ENCODE peak calls at places on chromosome 14, in seven cellular contexts. One of them, this sample, is unnamed.
A peak's percentile ranks its signal among the peaks of the same experiment; 100 is the strongest.

GRCh38 chr14:105316968-105317498 is 2.5 kb downstream of the PACS2 start:
- DNase-seq in IMR-90: no peak
- DNase-seq in tibial artery: peak; percentile 71
- DNase-seq in epithelial cell of prostate: no peak
- DNase-seq in MM.1S: no peak
- DNase-seq in CD8-positive, alpha-beta T cell: no peak
- DNase-seq in neural progenitor cell: no peak
- DNase-seq in this sample: no peak

GRCh38 chr14:75437201-75438143 is 9.7 kb downstream of the JDP2 start:
- DNase-seq in IMR-90: no peak
- DNase-seq in tibial artery: no peak
- DNase-seq in epithelial cell of prostate: no peak
- DNase-seq in MM.1S: no peak
- DNase-seq in CD8-positive, alpha-beta T cell: no peak
- DNase-seq in neural progenitor cell: no peak
- DNase-seq in this sample: no peak

GRCh38 chr14:39265032-39265431 is 31.3 kb downstream of the MIA2 start:
- DNase-seq in IMR-90: peak; percentile 32
- DNase-seq in tibial artery: no peak
- DNase-seq in epithelial cell of prostate: no peak
- DNase-seq in MM.1S: no peak
- DNase-seq in CD8-positive, alpha-beta T cell: no peak
- DNase-seq in neural progenitor cell: no peak
- DNase-seq in this sample: no peak

GRCh38 chr14:74048291-74048690 is 29.1 kb downstream of the BBOF1 start:
- DNase-seq in IMR-90: peak; percentile 53
- DNase-seq in tibial artery: no peak
- DNase-seq in epithelial cell of prostate: no peak
- DNase-seq in MM.1S: no peak
- DNase-seq in CD8-positive, alpha-beta T cell: no peak
- DNase-seq in neural progenitor cell: peak; percentile 38
- DNase-seq in this sample: no peak

GRCh38 chr14:81433378-81433777 is 33.3 kb upstream of the STON2 start:
- DNase-seq in IMR-90: no peak
- DNase-seq in tibial artery: no peak
- DNase-seq in epithelial cell of prostate: no peak
- DNase-seq in MM.1S: no peak
- DNase-seq in CD8-positive, alpha-beta T cell: no peak
- DNase-seq in neural progenitor cell: no peak
- DNase-seq in this sample: no peak

GRCh38 chr14:84162658-84163057 is 1367.3 kb upstream of the FLRT2 start:
- DNase-seq in IMR-90: no peak
- DNase-seq in tibial artery: no peak
- DNase-seq in epithelial cell of prostate: no peak
- DNase-seq in MM.1S: no peak
- DNase-seq in CD8-positive, alpha-beta T cell: no peak
- DNase-seq in neural progenitor cell: no peak
- DNase-seq in this sample: no peak

GRCh38 chr14:37452323-37452722 is 142.7 kb downstream of the FOXA1 start:
- DNase-seq in IMR-90: no peak
- DNase-seq in tibial artery: no peak
- DNase-seq in epithelial cell of prostate: peak; percentile 18
- DNase-seq in MM.1S: no peak
- DNase-seq in CD8-positive, alpha-beta T cell: no peak
- DNase-seq in neural progenitor cell: no peak
- DNase-seq in this sample: no peak

GRCh38 chr14:22047105-22047504 is 373.5 kb upstream of the OR4E1 start:
- DNase-seq in IMR-90: no peak
- DNase-seq in tibial artery: no peak
- DNase-seq in epithelial cell of prostate: peak; percentile 8
- DNase-seq in MM.1S: peak; percentile 64
- DNase-seq in CD8-positive, alpha-beta T cell: peak; percentile 38
- DNase-seq in neural progenitor cell: peak; percentile 76
- DNase-seq in this sample: no peak

GRCh38 chr14:53022593-53022992 is 71.7 kb upstream of the FERMT2 start:
- DNase-seq in IMR-90: peak; percentile 61
- DNase-seq in tibial artery: no peak
- DNase-seq in epithelial cell of prostate: no peak
- DNase-seq in MM.1S: no peak
- DNase-seq in CD8-positive, alpha-beta T cell: no peak
- DNase-seq in neural progenitor cell: no peak
- DNase-seq in this sample: no peak

GRCh38 chr14:73780391-73780790 is 66.2 kb upstream of the PNMA1 start:
- DNase-seq in IMR-90: no peak
- DNase-seq in tibial artery: no peak
- DNase-seq in epithelial cell of prostate: no peak
- DNase-seq in MM.1S: no peak
- DNase-seq in CD8-positive, alpha-beta T cell: no peak
- DNase-seq in neural progenitor cell: no peak
- DNase-seq in this sample: peak; percentile 15

GRCh38 chr14:100193417-100194357 is 34.2 kb upstream of the DEGS2 start:
- DNase-seq in IMR-90: no peak
- DNase-seq in tibial artery: no peak
- DNase-seq in epithelial cell of prostate: no peak
- DNase-seq in MM.1S: no peak
- DNase-seq in CD8-positive, alpha-beta T cell: peak; percentile 27
- DNase-seq in neural progenitor cell: peak; percentile 27
- DNase-seq in this sample: no peak

GRCh38 chr14:61603736-61604135 is 91.6 kb upstream of the HIF1A start:
- DNase-seq in IMR-90: peak; percentile 47
- DNase-seq in tibial artery: no peak
- DNase-seq in epithelial cell of prostate: no peak
- DNase-seq in MM.1S: no peak
- DNase-seq in CD8-positive, alpha-beta T cell: no peak
- DNase-seq in neural progenitor cell: no peak
- DNase-seq in this sample: no peak

GRCh38 chr14:44963775-44964380 is 1.9 kb downstream of the TOGARAM1 start:
- DNase-seq in IMR-90: no peak
- DNase-seq in tibial artery: no peak
- DNase-seq in epithelial cell of prostate: no peak
- DNase-seq in MM.1S: no peak
- DNase-seq in CD8-positive, alpha-beta T cell: no peak
- DNase-seq in neural progenitor cell: peak; percentile 51
- DNase-seq in this sample: no peak

GRCh38 chr14:104103061-104104005 is 17.8 kb downstream of the ASPG start:
- DNase-seq in IMR-90: no peak
- DNase-seq in tibial artery: peak; percentile 63
- DNase-seq in epithelial cell of prostate: no peak
- DNase-seq in MM.1S: no peak
- DNase-seq in CD8-positive, alpha-beta T cell: no peak
- DNase-seq in neural progenitor cell: peak; percentile 44
- DNase-seq in this sample: no peak

GRCh38 chr14:55698051-55698450 is 118.0 kb downstream of the KTN1 start:
- DNase-seq in IMR-90: no peak
- DNase-seq in tibial artery: no peak
- DNase-seq in epithelial cell of prostate: no peak
- DNase-seq in MM.1S: no peak
- DNase-seq in CD8-positive, alpha-beta T cell: no peak
- DNase-seq in neural progenitor cell: no peak
- DNase-seq in this sample: peak; percentile 72

GRCh38 chr14:56099081-56099797 is 19.0 kb upstream of the PELI2 start:
- DNase-seq in IMR-90: no peak
- DNase-seq in tibial artery: no peak
- DNase-seq in epithelial cell of prostate: no peak
- DNase-seq in MM.1S: no peak
- DNase-seq in CD8-positive, alpha-beta T cell: no peak
- DNase-seq in neural progenitor cell: peak; percentile 20
- DNase-seq in this sample: no peak

GRCh38 chr14:39268393-39268792 is 34.7 kb downstream of the MIA2 start:
- DNase-seq in IMR-90: peak; percentile 18
- DNase-seq in tibial artery: no peak
- DNase-seq in epithelial cell of prostate: no peak
- DNase-seq in MM.1S: peak; percentile 18
- DNase-seq in CD8-positive, alpha-beta T cell: no peak
- DNase-seq in neural progenitor cell: peak; percentile 8
- DNase-seq in this sample: no peak

GRCh38 chr14:70651522-70651921 is 9.8 kb downstream of the TTC9 start:
- DNase-seq in IMR-90: no peak
- DNase-seq in tibial artery: no peak
- DNase-seq in epithelial cell of prostate: no peak
- DNase-seq in MM.1S: no peak
- DNase-seq in CD8-positive, alpha-beta T cell: no peak
- DNase-seq in neural progenitor cell: no peak
- DNase-seq in this sample: no peak

GRCh38 chr14:55309761-55310365 is 38.6 kb downstream of the FBXO34 start:
- DNase-seq in IMR-90: no peak
- DNase-seq in tibial artery: no peak
- DNase-seq in epithelial cell of prostate: no peak
- DNase-seq in MM.1S: no peak
- DNase-seq in CD8-positive, alpha-beta T cell: no peak
- DNase-seq in neural progenitor cell: no peak
- DNase-seq in this sample: no peak

GRCh38 chr14:32224731-32225377 is 21.8 kb upstream of the RNU6-8 start:
- DNase-seq in IMR-90: peak; percentile 54
- DNase-seq in tibial artery: peak; percentile 70
- DNase-seq in epithelial cell of prostate: no peak
- DNase-seq in MM.1S: no peak
- DNase-seq in CD8-positive, alpha-beta T cell: peak; percentile 31
- DNase-seq in neural progenitor cell: peak; percentile 47
- DNase-seq in this sample: no peak

GRCh38 chr14:88363624-88364023 is 21.8 kb upstream of the SPATA7 start:
- DNase-seq in IMR-90: no peak
- DNase-seq in tibial artery: no peak
- DNase-seq in epithelial cell of prostate: no peak
- DNase-seq in MM.1S: no peak
- DNase-seq in CD8-positive, alpha-beta T cell: no peak
- DNase-seq in neural progenitor cell: peak; percentile 85
- DNase-seq in this sample: no peak
- H3K27ac ChIP-seq in IMR-90: no peak overlapping the region
- H3K27ac ChIP-seq in tibial artery: no peak overlapping the region
- H3K27ac ChIP-seq in epithelial cell of prostate: no peak overlapping the region
- H3K27ac ChIP-seq in MM.1S: no peak overlapping the region
- H3K27ac ChIP-seq in CD8-positive, alpha-beta T cell: no peak overlapping the region
- H3K27ac ChIP-seq in neural progenitor cell: peak overlapping the region; percentile 92
- H3K27ac ChIP-seq in this sample: no peak overlapping the region

DNA sequence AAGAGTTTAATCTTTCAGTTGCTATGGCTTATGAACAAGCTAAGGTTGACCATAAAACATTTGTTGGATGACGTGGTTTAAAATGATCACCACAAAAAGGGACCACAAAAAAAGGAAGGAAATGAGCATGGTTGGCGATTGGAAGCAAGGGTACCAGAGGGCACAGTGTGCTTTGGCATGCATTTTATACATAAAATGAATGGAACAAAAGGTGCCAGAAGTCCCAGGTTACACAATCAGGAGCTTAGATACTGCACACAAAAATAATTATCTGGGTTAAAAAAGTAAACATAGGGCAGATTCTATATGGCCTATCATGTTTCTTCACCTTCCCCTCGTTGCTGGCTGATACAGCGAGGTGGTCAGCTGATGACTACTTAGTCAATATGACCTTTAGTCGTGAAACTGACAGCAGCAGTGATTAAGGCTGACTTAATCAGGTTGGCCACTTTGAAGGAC is 50.7 kb downstream of the ZC3H14 start:
- DNase-seq in IMR-90: peak; percentile 53
- DNase-seq in tibial artery: no peak
- DNase-seq in epithelial cell of prostate: no peak
- DNase-seq in MM.1S: no peak
- DNase-seq in CD8-positive, alpha-beta T cell: no peak
- DNase-seq in neural progenitor cell: no peak
- DNase-seq in this sample: no peak
- H3K27ac ChIP-seq in IMR-90: no peak overlapping the region
- H3K27ac ChIP-seq in tibial artery: peak overlapping the region; percentile 1
- H3K27ac ChIP-seq in epithelial cell of prostate: peak overlapping the region; percentile 68
- H3K27ac ChIP-seq in MM.1S: no peak overlapping the region
- H3K27ac ChIP-seq in CD8-positive, alpha-beta T cell: no peak overlapping the region
- H3K27ac ChIP-seq in neural progenitor cell: no peak overlapping the region
- H3K27ac ChIP-seq in this sample: no peak overlapping the region

DNA sequence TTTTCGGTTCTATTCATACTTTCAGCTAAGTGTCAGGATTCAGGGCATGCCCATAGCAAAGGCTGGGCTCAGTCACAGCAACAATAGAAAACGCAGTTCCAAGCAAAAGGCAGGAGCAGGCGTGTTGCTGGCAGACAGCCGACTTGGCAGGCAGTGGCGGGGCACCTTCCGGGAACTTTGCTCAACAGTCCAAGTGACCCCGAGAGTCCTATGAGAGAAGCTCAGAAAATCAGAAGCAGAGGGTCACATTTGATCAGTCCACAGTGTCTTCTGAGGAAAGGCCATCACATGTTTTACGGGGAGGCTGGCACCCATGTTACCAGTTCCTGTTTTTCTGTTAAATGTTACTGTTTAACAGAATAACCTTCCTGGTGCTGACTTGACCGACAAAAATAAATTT is 115.0 kb downstream of the DACT1 start:
- DNase-seq in IMR-90: no peak
- DNase-seq in tibial artery: peak; percentile 87
- DNase-seq in epithelial cell of prostate: peak; percentile 29
- DNase-seq in MM.1S: no peak
- DNase-seq in CD8-positive, alpha-beta T cell: no peak
- DNase-seq in neural progenitor cell: no peak
- DNase-seq in this sample: no peak
- H3K27ac ChIP-seq in IMR-90: no peak overlapping the region
- H3K27ac ChIP-seq in tibial artery: peak overlapping the region; percentile 26
- H3K27ac ChIP-seq in epithelial cell of prostate: no peak overlapping the region
- H3K27ac ChIP-seq in MM.1S: no peak overlapping the region
- H3K27ac ChIP-seq in CD8-positive, alpha-beta T cell: no peak overlapping the region
- H3K27ac ChIP-seq in neural progenitor cell: no peak overlapping the region
- H3K27ac ChIP-seq in this sample: no peak overlapping the region

GRCh38 chr14:95649230-95649629 is 37.0 kb upstream of the TCL1B start:
- DNase-seq in IMR-90: no peak
- DNase-seq in tibial artery: no peak
- DNase-seq in epithelial cell of prostate: no peak
- DNase-seq in MM.1S: no peak
- DNase-seq in CD8-positive, alpha-beta T cell: no peak
- DNase-seq in neural progenitor cell: no peak
- DNase-seq in this sample: no peak

GRCh38 chr14:95651028-95651427 is 35.2 kb upstream of the TCL1B start:
- DNase-seq in IMR-90: no peak
- DNase-seq in tibial artery: no peak
- DNase-seq in epithelial cell of prostate: no peak
- DNase-seq in MM.1S: no peak
- DNase-seq in CD8-positive, alpha-beta T cell: no peak
- DNase-seq in neural progenitor cell: no peak
- DNase-seq in this sample: no peak

GRCh38 chr14:95655461-95655860 is 30.8 kb upstream of the TCL1B start:
- DNase-seq in IMR-90: no peak
- DNase-seq in tibial artery: no peak
- DNase-seq in epithelial cell of prostate: no peak
- DNase-seq in MM.1S: no peak
- DNase-seq in CD8-positive, alpha-beta T cell: no peak
- DNase-seq in neural progenitor cell: no peak
- DNase-seq in this sample: no peak

GRCh38 chr14:95652690-95653089 is 33.5 kb upstream of the TCL1B start:
- DNase-seq in IMR-90: no peak
- DNase-seq in tibial artery: no peak
- DNase-seq in epithelial cell of prostate: no peak
- DNase-seq in MM.1S: no peak
- DNase-seq in CD8-positive, alpha-beta T cell: no peak
- DNase-seq in neural progenitor cell: no peak
- DNase-seq in this sample: no peak

DNA sequence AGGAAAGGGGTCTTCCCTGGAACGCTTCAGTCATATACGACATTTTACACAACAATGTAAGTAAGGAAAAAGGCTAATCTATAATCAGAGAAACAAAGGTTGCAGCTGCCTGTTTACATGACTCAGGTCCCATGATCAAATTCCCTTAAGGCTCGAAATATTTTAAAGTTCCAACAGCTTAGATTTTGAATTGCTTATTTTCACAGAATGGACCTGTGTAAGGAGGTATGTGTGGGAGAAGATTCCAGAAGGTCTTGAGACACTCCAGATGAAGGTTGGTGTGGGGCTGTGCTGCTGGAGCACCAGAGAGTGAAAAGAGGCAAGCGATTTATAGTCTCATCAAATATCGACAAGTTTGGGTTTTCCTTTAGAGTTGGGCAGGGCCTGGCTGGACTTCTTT is 34.1 kb upstream of the TCL1B start:
- DNase-seq in IMR-90: no peak
- DNase-seq in tibial artery: no peak
- DNase-seq in epithelial cell of prostate: no peak
- DNase-seq in MM.1S: no peak
- DNase-seq in CD8-positive, alpha-beta T cell: no peak
- DNase-seq in neural progenitor cell: no peak
- DNase-seq in this sample: no peak
- H3K27ac ChIP-seq in IMR-90: no peak overlapping the region
- H3K27ac ChIP-seq in tibial artery: no peak overlapping the region
- H3K27ac ChIP-seq in epithelial cell of prostate: no peak overlapping the region
- H3K27ac ChIP-seq in MM.1S: no peak overlapping the region
- H3K27ac ChIP-seq in CD8-positive, alpha-beta T cell: no peak overlapping the region
- H3K27ac ChIP-seq in neural progenitor cell: no peak overlapping the region
- H3K27ac ChIP-seq in this sample: no peak overlapping the region